ENCODE peak calls at places on chromosomes 3 and 15, in eight cellular contexts. Q, G, U, M, Y, P, I and Z are unnamed samples.

GRCh38 chr15:72236381-72237285 is 5.6 kb upstream of the PKM start:
- DNase-seq in M (no peak), P (no peak), Q (no peak), U (no peak), I (no peak), G (no peak), Y (no peak), Z (no peak)

GRCh38 chr3:86958534-86958933 is 32.4 kb downstream of the VGLL3 start:
- DNase-seq in U (peak), M (no peak), I (no peak), G (no peak), Q (no peak), Y (peak), P (no peak), Z (peak)

GRCh38 chr3:123129052-123129451 is 62.2 kb downstream of the PDIA5 start:
- DNase-seq in I (no peak), Y (no peak), M (no peak), Q (no peak), P (no peak), G (no peak), U (no peak), Z (no peak)

GRCh38 chr3:142990706-142991105 is 10.7 kb upstream of the U2SURP start:
- DNase-seq in Y (no peak), U (no peak), G (no peak), Q (no peak), P (no peak), I (no peak), M (no peak), Z (no peak)

GRCh38 chr3:67654832-67655152 is 380 bp upstream of the SUCLG2 start:
- DNase-seq in Q (no peak), P (no peak), G (no peak), M (no peak), I (no peak), U (no peak), Y (no peak), Z (no peak)

GRCh38 chr15:74798388-74799254 is 14.0 kb upstream of the LMAN1L start:
- DNase-seq in Y (no peak), Q (no peak), G (no peak), U (no peak), P (no peak), I (no peak), M (no peak), Z (no peak)

GRCh38 chr15:74265046-74265639 is 29.0 kb downstream of the CCDC33 start:
- DNase-seq in I (no peak), G (no peak), Y (peak), Q (peak), M (peak), P (no peak), U (peak), Z (no peak)

GRCh38 chr15:21261965-21262850 is 178.1 kb downstream of the POTEB3 start:
- DNase-seq in Y (no peak), G (no peak), P (no peak), U (no peak), I (peak), M (no peak), Q (no peak), Z (no peak)

GRCh38 chr3:127254730-127255129 is 33.1 kb downstream of the PRR20G start:
- DNase-seq in G (no peak), Q (no peak), P (no peak), I (peak), Y (peak), U (no peak), M (peak), Z (no peak)